ENCODE peak calls at places on chromosomes 1 and 21, in eight cellular contexts. One of them, this sample, is unnamed.

GRCh38 chr1:10665930-10666850 is 130.3 kb downstream of the CASZ1 start:
- DNase-seq in CD8-positive, alpha-beta memory T cell: no peak
- DNase-seq in A172: no peak
- DNase-seq in fibroblast of lung: no peak
- DNase-seq in T-helper 17 cell: no peak
- DNase-seq in stimulated activated CD4-positive, alpha-beta T cell treated with anti-CD3 and anti-CD28 coated beads, Interleukin-4, amount 100 ng/mL, for 1 hour: no peak
- DNase-seq in SK-N-DZ: no peak
- DNase-seq in choroid plexus epithelial cell: no peak
- DNase-seq in this sample: no peak

GRCh38 chr1:170630977-170631376 is 33.0 kb upstream of the PRRX1 start:
- DNase-seq in CD8-positive, alpha-beta memory T cell: no peak
- DNase-seq in A172: no peak
- DNase-seq in fibroblast of lung: no peak
- DNase-seq in T-helper 17 cell: no peak
- DNase-seq in stimulated activated CD4-positive, alpha-beta T cell treated with anti-CD3 and anti-CD28 coated beads, Interleukin-4, amount 100 ng/mL, for 1 hour: no peak
- DNase-seq in SK-N-DZ: no peak
- DNase-seq in choroid plexus epithelial cell: no peak
- DNase-seq in this sample: no peak

GRCh38 chr1:165387956-165388355 is 31.4 kb upstream of the LMX1A start:
- DNase-seq in CD8-positive, alpha-beta memory T cell: no peak
- DNase-seq in A172: no peak
- DNase-seq in fibroblast of lung: no peak
- DNase-seq in T-helper 17 cell: no peak
- DNase-seq in stimulated activated CD4-positive, alpha-beta T cell treated with anti-CD3 and anti-CD28 coated beads, Interleukin-4, amount 100 ng/mL, for 1 hour: no peak
- DNase-seq in SK-N-DZ: no peak
- DNase-seq in choroid plexus epithelial cell: no peak
- DNase-seq in this sample: no peak

GRCh38 chr1:156666862-156667609 is 10.2 kb downstream of the NES start:
- DNase-seq in CD8-positive, alpha-beta memory T cell: no peak
- DNase-seq in A172: no peak
- DNase-seq in fibroblast of lung: no peak
- DNase-seq in T-helper 17 cell: no peak
- DNase-seq in stimulated activated CD4-positive, alpha-beta T cell treated with anti-CD3 and anti-CD28 coated beads, Interleukin-4, amount 100 ng/mL, for 1 hour: no peak
- DNase-seq in SK-N-DZ: no peak
- DNase-seq in choroid plexus epithelial cell: no peak
- DNase-seq in this sample: no peak

GRCh38 chr1:228666686-228667085 is 68.6 kb upstream of the RHOU start:
- DNase-seq in CD8-positive, alpha-beta memory T cell: no peak
- DNase-seq in A172: no peak
- DNase-seq in fibroblast of lung: no peak
- DNase-seq in T-helper 17 cell: no peak
- DNase-seq in stimulated activated CD4-positive, alpha-beta T cell treated with anti-CD3 and anti-CD28 coated beads, Interleukin-4, amount 100 ng/mL, for 1 hour: no peak
- DNase-seq in SK-N-DZ: no peak
- DNase-seq in choroid plexus epithelial cell: no peak
- DNase-seq in this sample: no peak

GRCh38 chr21:16678479-16678878 is 834.4 kb upstream of the CXADR start:
- DNase-seq in CD8-positive, alpha-beta memory T cell: no peak
- DNase-seq in A172: no peak
- DNase-seq in fibroblast of lung: no peak
- DNase-seq in T-helper 17 cell: no peak
- DNase-seq in stimulated activated CD4-positive, alpha-beta T cell treated with anti-CD3 and anti-CD28 coated beads, Interleukin-4, amount 100 ng/mL, for 1 hour: no peak
- DNase-seq in SK-N-DZ: no peak
- DNase-seq in choroid plexus epithelial cell: no peak
- DNase-seq in this sample: no peak

GRCh38 chr1:154809436-154810413 is 60.4 kb downstream of the KCNN3 start:
- DNase-seq in CD8-positive, alpha-beta memory T cell: no peak
- DNase-seq in A172: peak; percentile 84
- DNase-seq in fibroblast of lung: no peak
- DNase-seq in T-helper 17 cell: no peak
- DNase-seq in stimulated activated CD4-positive, alpha-beta T cell treated with anti-CD3 and anti-CD28 coated beads, Interleukin-4, amount 100 ng/mL, for 1 hour: no peak
- DNase-seq in SK-N-DZ: no peak
- DNase-seq in choroid plexus epithelial cell: peak; percentile 38
- DNase-seq in this sample: peak; percentile 69

GRCh38 chr21:33976082-33976979 is 60.7 kb upstream of the ATP5PO start:
- DNase-seq in CD8-positive, alpha-beta memory T cell: peak; percentile 42
- DNase-seq in A172: peak; percentile 96
- DNase-seq in fibroblast of lung: peak; percentile 90
- DNase-seq in T-helper 17 cell: peak; percentile 32
- DNase-seq in stimulated activated CD4-positive, alpha-beta T cell treated with anti-CD3 and anti-CD28 coated beads, Interleukin-4, amount 100 ng/mL, for 1 hour: peak; percentile 59
- DNase-seq in SK-N-DZ: no peak
- DNase-seq in choroid plexus epithelial cell: peak; percentile 92
- DNase-seq in this sample: no peak

GRCh38 chr1:28290851-28291250 is 31.5 kb downstream of the SESN2 start:
- DNase-seq in CD8-positive, alpha-beta memory T cell: no peak
- DNase-seq in A172: no peak
- DNase-seq in fibroblast of lung: no peak
- DNase-seq in T-helper 17 cell: no peak
- DNase-seq in stimulated activated CD4-positive, alpha-beta T cell treated with anti-CD3 and anti-CD28 coated beads, Interleukin-4, amount 100 ng/mL, for 1 hour: no peak
- DNase-seq in SK-N-DZ: no peak
- DNase-seq in choroid plexus epithelial cell: no peak
- DNase-seq in this sample: no peak

GRCh38 chr1:181202986-181203555 is 114.6 kb downstream of the IER5 start:
- DNase-seq in CD8-positive, alpha-beta memory T cell: no peak
- DNase-seq in A172: no peak
- DNase-seq in fibroblast of lung: no peak
- DNase-seq in T-helper 17 cell: no peak
- DNase-seq in stimulated activated CD4-positive, alpha-beta T cell treated with anti-CD3 and anti-CD28 coated beads, Interleukin-4, amount 100 ng/mL, for 1 hour: no peak
- DNase-seq in SK-N-DZ: no peak
- DNase-seq in choroid plexus epithelial cell: no peak
- DNase-seq in this sample: no peak

GRCh38 chr1:243482237-243483022 is 226.6 kb downstream of the SDCCAG8 start:
- DNase-seq in CD8-positive, alpha-beta memory T cell: no peak
- DNase-seq in A172: peak; percentile 72
- DNase-seq in fibroblast of lung: peak; percentile 78
- DNase-seq in T-helper 17 cell: no peak
- DNase-seq in stimulated activated CD4-positive, alpha-beta T cell treated with anti-CD3 and anti-CD28 coated beads, Interleukin-4, amount 100 ng/mL, for 1 hour: no peak
- DNase-seq in SK-N-DZ: no peak
- DNase-seq in choroid plexus epithelial cell: peak; percentile 81
- DNase-seq in this sample: peak; percentile 59

GRCh38 chr1:194929376-194929775 is 1678.9 kb downstream of the KCNT2 start:
- DNase-seq in CD8-positive, alpha-beta memory T cell: no peak
- DNase-seq in A172: peak; percentile 3
- DNase-seq in fibroblast of lung: peak; percentile 61
- DNase-seq in T-helper 17 cell: no peak
- DNase-seq in stimulated activated CD4-positive, alpha-beta T cell treated with anti-CD3 and anti-CD28 coated beads, Interleukin-4, amount 100 ng/mL, for 1 hour: no peak
- DNase-seq in SK-N-DZ: peak; percentile 51
- DNase-seq in choroid plexus epithelial cell: no peak
- DNase-seq in this sample: no peak

GRCh38 chr1:95027046-95027445 is 45.7 kb downstream of the ALG14 start:
- DNase-seq in CD8-positive, alpha-beta memory T cell: no peak
- DNase-seq in A172: no peak
- DNase-seq in fibroblast of lung: no peak
- DNase-seq in T-helper 17 cell: no peak
- DNase-seq in stimulated activated CD4-positive, alpha-beta T cell treated with anti-CD3 and anti-CD28 coated beads, Interleukin-4, amount 100 ng/mL, for 1 hour: no peak
- DNase-seq in SK-N-DZ: no peak
- DNase-seq in choroid plexus epithelial cell: peak; percentile 71
- DNase-seq in this sample: no peak

GRCh38 chr1:51897699-51898031 is 19.1 kb upstream of the NRDC start:
- DNase-seq in CD8-positive, alpha-beta memory T cell: no peak
- DNase-seq in A172: peak; percentile 79
- DNase-seq in fibroblast of lung: peak; percentile 68
- DNase-seq in T-helper 17 cell: no peak
- DNase-seq in stimulated activated CD4-positive, alpha-beta T cell treated with anti-CD3 and anti-CD28 coated beads, Interleukin-4, amount 100 ng/mL, for 1 hour: no peak
- DNase-seq in SK-N-DZ: no peak
- DNase-seq in choroid plexus epithelial cell: peak; percentile 84
- DNase-seq in this sample: no peak

GRCh38 chr1:109112652-109113285 is 1.1 kb upstream of the ELAPOR1 start:
- DNase-seq in CD8-positive, alpha-beta memory T cell: peak; percentile 84
- DNase-seq in A172: peak; percentile 65
- DNase-seq in fibroblast of lung: peak; percentile 87
- DNase-seq in T-helper 17 cell: peak; percentile 80
- DNase-seq in stimulated activated CD4-positive, alpha-beta T cell treated with anti-CD3 and anti-CD28 coated beads, Interleukin-4, amount 100 ng/mL, for 1 hour: peak; percentile 88
- DNase-seq in SK-N-DZ: peak; percentile 91
- DNase-seq in choroid plexus epithelial cell: peak; percentile 90
- DNase-seq in this sample: peak; percentile 97

GRCh38 chr1:186834405-186834958 is 5.7 kb downstream of the PLA2G4A start:
- DNase-seq in CD8-positive, alpha-beta memory T cell: no peak
- DNase-seq in A172: no peak
- DNase-seq in fibroblast of lung: no peak
- DNase-seq in T-helper 17 cell: no peak
- DNase-seq in stimulated activated CD4-positive, alpha-beta T cell treated with anti-CD3 and anti-CD28 coated beads, Interleukin-4, amount 100 ng/mL, for 1 hour: no peak
- DNase-seq in SK-N-DZ: no peak
- DNase-seq in choroid plexus epithelial cell: no peak
- DNase-seq in this sample: no peak

GRCh38 chr1:165408518-165408917 is 36.4 kb downstream of the RXRG start:
- DNase-seq in CD8-positive, alpha-beta memory T cell: no peak
- DNase-seq in A172: peak; percentile 68
- DNase-seq in fibroblast of lung: peak; percentile 26
- DNase-seq in T-helper 17 cell: no peak
- DNase-seq in stimulated activated CD4-positive, alpha-beta T cell treated with anti-CD3 and anti-CD28 coated beads, Interleukin-4, amount 100 ng/mL, for 1 hour: no peak
- DNase-seq in SK-N-DZ: peak; percentile 4
- DNase-seq in choroid plexus epithelial cell: peak; percentile 30
- DNase-seq in this sample: peak; percentile 41

GRCh38 chr1:10054465-10054864 is 21.7 kb downstream of the UBE4B start:
- DNase-seq in CD8-positive, alpha-beta memory T cell: no peak
- DNase-seq in A172: no peak
- DNase-seq in fibroblast of lung: no peak
- DNase-seq in T-helper 17 cell: no peak
- DNase-seq in stimulated activated CD4-positive, alpha-beta T cell treated with anti-CD3 and anti-CD28 coated beads, Interleukin-4, amount 100 ng/mL, for 1 hour: no peak
- DNase-seq in SK-N-DZ: no peak
- DNase-seq in choroid plexus epithelial cell: no peak
- DNase-seq in this sample: no peak

GRCh38 chr21:44767834-44768831 is 33.5 kb downstream of the UBE2G2 start:
- DNase-seq in CD8-positive, alpha-beta memory T cell: no peak
- DNase-seq in A172: no peak
- DNase-seq in fibroblast of lung: no peak
- DNase-seq in T-helper 17 cell: no peak
- DNase-seq in stimulated activated CD4-positive, alpha-beta T cell treated with anti-CD3 and anti-CD28 coated beads, Interleukin-4, amount 100 ng/mL, for 1 hour: no peak
- DNase-seq in SK-N-DZ: peak; percentile 10
- DNase-seq in choroid plexus epithelial cell: no peak
- DNase-seq in this sample: no peak

GRCh38 chr1:2330035-2330434 is 61.3 kb downstream of the MORN1 start:
- DNase-seq in CD8-positive, alpha-beta memory T cell: no peak
- DNase-seq in A172: no peak
- DNase-seq in fibroblast of lung: no peak
- DNase-seq in T-helper 17 cell: no peak
- DNase-seq in stimulated activated CD4-positive, alpha-beta T cell treated with anti-CD3 and anti-CD28 coated beads, Interleukin-4, amount 100 ng/mL, for 1 hour: no peak
- DNase-seq in SK-N-DZ: no peak
- DNase-seq in choroid plexus epithelial cell: no peak
- DNase-seq in this sample: no peak

This sample was measured in BE2C.